ENCODE peak calls at places on chromosomes 7 and 10, in seven cellular contexts. N is HuH-7.5; K is A172; A is OCI-LY7; M is NCI-H1105 treated with DMSO at 0.1 percent for 48 hours; T is T-cell; G is stimulated activated CD8-positive, alpha-beta memory T cell treated with anti-CD3 and anti-CD28 coated beads, Interleukin-2, amount 100 ng/mL, for 1 hour. R is an unnamed sample.

GRCh38 chr7:22154130-22154529 is 202.8 kb downstream of the RAPGEF5 start:
- DNase-seq in M (no peak), T (no peak), A (no peak), G (no peak), N (no peak), K (no peak), R (no peak)

GRCh38 chr10:132319853-132320669 is 11.9 kb upstream of the LRRC27 start:
- DNase-seq in T (no peak), K (peak; percentile 76), G (no peak), A (no peak), M (no peak), N (peak; percentile 43), R (peak; percentile 45)

GRCh38 chr7:149856-150636 is 42.3 kb upstream of the FAM20C start:
- DNase-seq in N (no peak), G (peak; percentile 6), T (no peak), M (peak; percentile 41), K (no peak), A (no peak), R (no peak)

GRCh38 chr10:27742195-27742925 is 3.3 kb downstream of the MKX start:
- DNase-seq in N (peak; percentile 91), K (no peak), M (peak; percentile 59), G (peak; percentile 56), A (peak; percentile 81), T (peak; percentile 56), R (peak; percentile 15)

GRCh38 chr10:1598393-1599153 is 138.8 kb downstream of the ADARB2 start:
- DNase-seq in M (no peak), N (no peak), G (no peak), K (no peak), T (no peak), A (no peak), R (no peak)

GRCh38 chr10:53010362-53010907 is 237.9 kb upstream of the MBL2 start:
- DNase-seq in K (no peak), A (no peak), N (no peak), M (no peak), G (no peak), T (no peak), R (no peak)

GRCh38 chr7:46191776-46192175 is 270.7 kb upstream of the IGFBP3 start:
- DNase-seq in T (no peak), A (no peak), N (no peak), G (no peak), M (no peak), K (peak; percentile 57), R (peak; percentile 44)

GRCh38 chr10:7102084-7102483 is 308.8 kb downstream of the SFMBT2 start:
- DNase-seq in K (no peak), A (no peak), G (no peak), N (no peak), M (no peak), T (no peak), R (no peak)

GRCh38 chr7:67870396-67870795 is 873.8 kb downstream of the TYW1 start:
- DNase-seq in G (no peak), K (no peak), A (no peak), M (no peak), T (no peak), N (no peak), R (no peak)

GRCh38 chr10:33617381-33617780 is 282.9 kb upstream of the NRP1 start:
- DNase-seq in K (no peak), T (no peak), A (no peak), G (no peak), M (no peak), N (no peak), R (no peak)

GRCh38 chr7:20197837-20198236 is 19.3 kb downstream of the MACC1 start:
- DNase-seq in G (no peak), T (no peak), N (no peak), A (no peak), K (no peak), M (no peak), R (no peak)

GRCh38 chr10:63120554-63120953 is 12.6 kb upstream of the NRBF2 start:
- DNase-seq in A (no peak), K (peak; percentile 49), M (no peak), T (no peak), G (no peak), N (no peak), R (peak; percentile 65)

GRCh38 chr7:139242741-139243281 is 11.8 kb downstream of the UBN2 start:
- DNase-seq in G (no peak), N (no peak), M (no peak), A (no peak), T (no peak), K (peak; percentile 8), R (peak; percentile 47)

GRCh38 chr10:32481606-32482005 is 35.7 kb downstream of the CCDC7 start:
- DNase-seq in K (no peak), M (no peak), A (no peak), N (no peak), T (no peak), G (no peak), R (no peak)

GRCh38 chr10:85319826-85320225 is 991.4 kb downstream of the CCSER2 start:
- DNase-seq in G (no peak), K (peak; percentile 2), M (no peak), A (no peak), T (no peak), N (no peak), R (no peak)

GRCh38 chr7:33392143-33392542 is 262.8 kb downstream of the BBS9 start:
- DNase-seq in G (no peak), T (no peak), N (no peak), M (peak; percentile 99), K (no peak), A (no peak), R (no peak)

GRCh38 chr7:128876586-128876977 is 13.9 kb downstream of the ATP6V1F start:
- DNase-seq in G (no peak), K (no peak), A (no peak), M (no peak), N (no peak), T (no peak), R (no peak)

GRCh38 chr7:90596745-90597526 is 815 bp downstream of the CDK14 start:
- DNase-seq in A (no peak), N (peak; percentile 23), M (no peak), G (no peak), T (no peak), K (peak; percentile 49), R (no peak)

GRCh38 chr10:35433851-35434426 is 97.6 kb downstream of the CCNY start:
- DNase-seq in T (no peak), A (no peak), K (peak; percentile 80), M (peak; percentile 57), N (no peak), G (no peak), R (peak; percentile 90)

GRCh38 chr7:47104206-47104549 is 477.7 kb downstream of the TNS3 start:
- DNase-seq in N (no peak), T (no peak), A (no peak), G (no peak), M (no peak), K (no peak), R (no peak)

GRCh38 chr7:24129597-24129996 is 154.4 kb upstream of the NPY start:
- DNase-seq in K (peak; percentile 84), G (no peak), M (no peak), T (no peak), N (no peak), A (no peak), R (no peak)

GRCh38 chr7:126659124-126659523 is 593.6 kb downstream of the GRM8 start:
- DNase-seq in M (no peak), N (no peak), K (no peak), G (no peak), T (no peak), A (no peak), R (no peak)

GRCh38 chr10:112435013-112435619 is 11.6 kb downstream of the ZDHHC6 start:
- DNase-seq in K (peak; percentile 41), G (no peak), A (peak; percentile 45), T (no peak), M (peak; percentile 1), N (no peak), R (no peak)

GRCh38 chr10:124231188-124232135 is 138.1 kb upstream of the CHST15 start:
- DNase-seq in G (no peak), T (peak; percentile 59), A (peak; percentile 65), N (no peak), K (no peak), M (no peak), R (no peak)

GRCh38 chr7:81470084-81470723 is 299.6 kb downstream of the HGF start:
- DNase-seq in A (peak; percentile 45), N (no peak), K (peak; percentile 67), M (peak; percentile 68), T (no peak), G (no peak), R (no peak)

GRCh38 chr7:79282051-79282694 is 171.3 kb downstream of the MAGI2 start:
- DNase-seq in M (peak; percentile 20), T (no peak), G (no peak), K (peak; percentile 77), N (no peak), A (no peak), R (peak; percentile 68)

GRCh38 chr7:44541-44896 is 147.9 kb upstream of the FAM20C start:
- DNase-seq in M (no peak), N (no peak), K (no peak), A (no peak), G (no peak), T (no peak), R (no peak)

GRCh38 chr7:158074896-158075632 is 512.6 kb downstream of the PTPRN2 start:
- DNase-seq in A (no peak), N (no peak), G (no peak), T (no peak), M (peak; percentile 85), K (no peak), R (no peak)

GRCh38 chr7:148700693-148701092 is 2.0 kb downstream of the CUL1 start:
- DNase-seq in M (no peak), N (no peak), K (peak; percentile 4), T (peak; percentile 22), A (peak; percentile 65), G (peak; percentile 21), R (no peak)

GRCh38 chr10:66928000-66928770 is 2.3 kb downstream of the LRRTM3 start:
- DNase-seq in A (no peak), G (no peak), N (no peak), T (no peak), K (no peak), M (no peak), R (no peak)

GRCh38 chr10:1403508-1404230 is 333.7 kb downstream of the ADARB2 start:
- DNase-seq in M (no peak), K (no peak), G (no peak), N (no peak), A (peak; percentile 35), T (no peak), R (no peak)

GRCh38 chr7:44867073-44867990 is 18.0 kb downstream of the PURB start:
- DNase-seq in N (no peak), A (no peak), M (no peak), T (no peak), K (peak; percentile 93), G (no peak), R (peak; percentile 84)

GRCh38 chr7:91657386-91658120 is 222.9 kb downstream of the MTERF1 start:
- DNase-seq in G (no peak), A (no peak), T (no peak), N (no peak), K (peak; percentile 77), M (no peak), R (peak; percentile 73)

GRCh38 chr10:59651902-59652301 is 57.7 kb downstream of the SLC16A9 start:
- DNase-seq in N (no peak), A (no peak), K (no peak), T (no peak), G (no peak), M (no peak), R (no peak)

R was measured in non-pigmented ciliary epithelial cell.